ENCODE peak calls at places on chromosomes 13 and 19, in five cellular contexts. U, T, O, P and L are unnamed samples.

GRCh38 chr13:112724788-112725345 is 35.0 kb downstream of the ATP11A start:
- DNase-seq in U (no peak), T (no peak), O (no peak), P (no peak), L (no peak)

GRCh38 chr13:74794582-74794981 is 660.4 kb upstream of the KLF12 start:
- DNase-seq in U (no peak), T (no peak), O (no peak), P (no peak), L (no peak)

GRCh38 chr19:41376241-41376997 is at the start of gene TMEM91:
- DNase-seq in U (peak), T (no peak), O (peak), P (no peak), L (no peak)

GRCh38 chr19:57563547-57563946 is 3.9 kb upstream of the ZNF550 start:
- DNase-seq in U (no peak), T (no peak), O (no peak), P (no peak), L (no peak)

GRCh38 chr13:30718661-30719520 is 16.5 kb upstream of the ALOX5AP start:
- DNase-seq in U (no peak), T (peak), O (no peak), P (peak), L (no peak)

GRCh38 chr13:50214514-50214913 is 199.3 kb downstream of the KCNRG start:
- DNase-seq in U (no peak), T (no peak), O (no peak), P (no peak), L (no peak)

GRCh38 chr19:13646758-13647157 is 117.6 kb upstream of the MRI1 start:
- DNase-seq in U (peak), T (no peak), O (no peak), P (no peak), L (no peak)

GRCh38 chr19:57320180-57321084 is at the start of gene ZNF543:
- DNase-seq in U (peak), T (peak), O (peak), P (peak), L (peak)

GRCh38 chr13:109156181-109156935 is 526.9 kb downstream of the MYO16 start:
- DNase-seq in U (no peak), T (peak), O (no peak), P (no peak), L (no peak)

GRCh38 chr13:66415444-66415843 is 814.7 kb downstream of the PCDH9 start:
- DNase-seq in U (no peak), T (no peak), O (no peak), P (no peak), L (no peak)

GRCh38 chr19:35206379-35206778 is 22.2 kb downstream of the FAM187B start:
- DNase-seq in U (no peak), T (no peak), O (no peak), P (no peak), L (no peak)

GRCh38 chr13:59422646-59423045 is 741.1 kb downstream of the DIAPH3 start:
- DNase-seq in U (no peak), T (no peak), O (no peak), P (no peak), L (no peak)

GRCh38 chr13:49310251-49310650 is 62.5 kb downstream of the CDADC1 start:
- DNase-seq in U (no peak), T (no peak), O (no peak), P (no peak), L (no peak)

GRCh38 chr13:44004881-44005280 is 125.2 kb downstream of the LACC1 start:
- DNase-seq in U (no peak), T (no peak), O (no peak), P (no peak), L (no peak)

GRCh38 chr19:54316746-54317107 is 3.8 kb upstream of the LILRA5 start:
- DNase-seq in U (no peak), T (peak), O (peak), P (no peak), L (peak)

GRCh38 chr13:73703606-73704005 is 430.6 kb downstream of the KLF12 start:
- DNase-seq in U (no peak), T (no peak), O (no peak), P (no peak), L (no peak)

GRCh38 chr19:3075605-3076431 is 13.5 kb upstream of the TLE5 start:
- DNase-seq in U (peak), T (no peak), O (peak), P (no peak), L (peak)

GRCh38 chr13:94416454-94417080 is 62.9 kb downstream of the DCT start:
- DNase-seq in U (peak), T (peak), O (peak), P (peak), L (peak)

GRCh38 chr13:36778083-36778671 is 40.8 kb upstream of the RFXAP start:
- DNase-seq in U (no peak), T (no peak), O (no peak), P (no peak), L (no peak)

GRCh38 chr19:46907880-46908279 is 47.1 kb downstream of the ARHGAP35 start:
- DNase-seq in U (peak), T (no peak), O (no peak), P (no peak), L (no peak)

GRCh38 chr19:41993612-41994483 is at the start of gene ATP1A3:
- DNase-seq in U (peak), T (peak), O (no peak), P (peak), L (peak)

GRCh38 chr13:56615572-56615971 is 525.1 kb upstream of the PRR20A start:
- DNase-seq in U (no peak), T (no peak), O (no peak), P (no peak), L (no peak)

GRCh38 chr13:47521895-47522487 is 479.1 kb downstream of the SUCLA2 start:
- DNase-seq in U (no peak), T (no peak), O (no peak), P (no peak), L (no peak)

GRCh38 chr13:75202981-75203380 is 279.0 kb downstream of the TBC1D4 start:
- DNase-seq in U (no peak), T (no peak), O (no peak), P (no peak), L (no peak)

GRCh38 chr19:49975051-49975450 is 14.1 kb upstream of the SIGLEC11 start:
- DNase-seq in U (no peak), T (no peak), O (no peak), P (no peak), L (no peak)
- TF ChIP-seq POLR2A in U (no peak), T (no peak), O (no peak), P (no peak), L (no peak)

DNA sequence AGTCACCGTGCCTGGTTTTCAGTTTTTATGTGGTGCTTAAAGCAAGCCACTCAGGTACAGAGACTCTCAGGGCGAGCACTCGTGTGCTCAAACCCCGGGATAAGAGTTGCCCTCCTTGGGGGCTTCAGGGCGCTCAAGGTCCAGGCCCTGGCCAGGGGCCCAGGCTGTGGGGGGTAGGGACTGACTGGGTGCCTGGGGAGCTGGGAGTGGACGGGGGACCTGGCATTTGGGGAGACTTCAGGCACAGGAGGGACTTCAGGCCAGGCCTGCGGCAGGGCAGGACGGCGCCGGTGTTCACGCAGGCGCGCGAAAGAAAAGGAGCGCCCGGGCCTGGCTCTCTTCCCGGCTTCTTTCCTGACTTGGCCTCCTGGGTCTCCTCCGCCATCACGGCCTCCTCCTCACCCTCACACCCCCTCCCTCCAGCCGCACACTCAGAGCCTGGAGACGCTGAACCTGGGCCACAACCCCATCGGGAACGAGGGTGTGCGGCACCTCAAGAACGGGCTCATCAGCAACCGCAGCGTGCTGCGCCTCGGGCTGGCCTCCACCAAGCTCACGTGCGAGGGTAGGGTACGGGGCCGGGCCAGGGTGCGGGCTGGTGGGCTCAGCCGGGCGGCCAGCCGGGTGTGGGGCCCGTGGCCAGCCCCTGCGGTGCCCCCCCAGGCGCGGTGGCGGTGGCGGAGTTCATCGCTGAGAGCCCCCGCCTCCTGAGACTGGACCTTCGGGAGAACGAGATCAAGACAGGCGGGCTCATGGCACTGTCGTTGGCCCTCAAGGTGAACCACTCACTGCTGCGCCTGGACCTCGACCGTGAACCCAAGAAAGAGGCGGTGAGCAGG is 16.1 kb downstream of the NKPD1 start:
- DNase-seq in U (no peak), T (no peak), O (no peak), P (no peak), L (no peak)
- TF ChIP-seq POLR2A in U (no peak), T (no peak), O (no peak), P (no peak), L (no peak)

DNA sequence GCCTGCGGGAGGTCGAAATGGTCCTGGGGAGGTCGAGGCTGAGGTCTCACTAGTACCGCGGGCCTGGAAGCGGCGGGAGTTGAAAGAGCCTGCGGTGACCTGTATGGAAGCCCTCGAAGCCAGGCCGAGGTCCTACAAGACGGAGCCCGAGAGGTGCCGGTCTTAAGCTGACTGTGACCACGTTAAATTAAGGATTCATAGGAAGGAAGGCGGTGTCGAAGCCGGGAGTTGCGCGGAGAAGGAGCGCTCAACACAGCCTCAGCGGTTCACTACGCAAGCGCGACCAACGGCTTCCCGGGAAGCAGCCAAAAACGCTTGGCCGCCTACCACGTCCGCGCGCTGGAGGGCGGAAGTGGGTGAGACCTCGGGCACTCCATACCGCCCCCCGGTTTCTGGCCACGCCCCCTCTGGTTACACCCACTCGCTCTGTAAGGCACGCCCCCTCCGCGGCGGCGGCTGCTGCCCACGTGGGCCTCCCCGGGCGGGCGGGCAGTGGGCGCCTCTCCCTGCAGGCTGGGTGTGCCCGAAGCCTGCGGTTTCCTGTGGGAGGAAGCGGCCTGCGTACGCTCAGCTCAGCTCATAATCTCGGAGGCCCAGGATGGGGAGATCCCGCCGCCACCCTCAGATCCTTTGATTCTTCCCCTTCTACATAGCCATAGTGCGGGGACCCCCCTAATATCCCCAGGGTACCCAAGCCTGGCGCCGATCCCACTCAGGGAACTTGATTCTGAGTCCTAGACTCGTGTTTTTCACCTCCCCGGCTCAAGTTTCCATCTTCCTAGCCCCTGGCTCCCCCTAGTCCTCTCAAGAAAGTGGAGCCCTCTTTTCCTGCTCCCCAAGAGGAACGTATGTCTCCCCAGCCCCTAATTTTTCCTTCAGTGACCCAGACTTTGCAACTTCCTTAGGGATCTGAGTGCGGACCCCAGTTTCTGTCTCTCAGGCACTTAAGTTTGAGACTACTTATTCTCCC is 3.4 kb upstream of the EMP3 start:
- DNase-seq in U (peak), T (peak), O (peak), P (peak), L (peak)
- TF ChIP-seq POLR2A in U (peak), T (peak), O (peak), P (peak), L (peak)

DNA sequence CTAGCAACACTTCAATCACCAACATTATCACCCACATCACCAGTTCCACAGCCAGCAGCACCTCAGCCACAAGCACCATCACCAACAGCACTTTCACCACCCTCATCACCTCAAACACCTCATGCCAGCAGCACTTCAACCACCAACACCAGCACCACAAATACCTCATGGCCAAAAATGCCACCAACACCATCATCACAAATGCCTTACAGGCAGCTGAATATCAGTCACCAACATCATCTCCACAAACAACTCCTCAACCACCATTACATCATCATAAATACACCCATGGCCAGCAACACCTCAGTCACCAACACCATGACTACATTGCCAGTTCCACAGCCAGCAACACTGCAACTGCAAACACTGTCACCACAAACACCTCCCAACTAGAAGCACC is 10.4 kb downstream of the FCER2 start:
- DNase-seq in U (no peak), T (no peak), O (no peak), P (no peak), L (no peak)
- TF ChIP-seq POLR2A in U (no peak), T (no peak), O (no peak), P (no peak), L (no peak)